ENCODE peak calls at places on chromosomes 4 and X, in nine cellular contexts. U, F, D, I, J, Z, T, C and R are unnamed samples.

GRCh38 chr4:81648576-81649272 is 177.0 kb upstream of the RASGEF1B start:
- DNase-seq in D (no peak), U (no peak), C (no peak), I (no peak), J (no peak), T (no peak), F (no peak), Z (no peak), R (no peak)

GRCh38 chr4:13240066-13240465 is 244.1 kb downstream of the RAB28 start:
- DNase-seq in J (no peak), Z (no peak), T (no peak), F (no peak), C (no peak), D (no peak), U (no peak), I (no peak), R (no peak)

GRCh38 chr4:147288512-147288911 is 192.4 kb upstream of the EDNRA start:
- DNase-seq in D (no peak), F (no peak), Z (no peak), I (no peak), U (no peak), T (no peak), J (no peak), C (no peak), R (no peak)

GRCh38 chrX:24696241-24696640 is 2.5 kb downstream of the POLA1 start:
- DNase-seq in C (no peak), Z (no peak), J (no peak), T (no peak), F (no peak), I (no peak), U (no peak), D (no peak), R (no peak)

GRCh38 chrX:122880952-122881351 is 303.1 kb upstream of the GRIA3 start:
- DNase-seq in I (no peak), J (no peak), D (no peak), T (no peak), U (no peak), F (no peak), C (no peak), Z (no peak), R (no peak)

GRCh38 chrX:153830632-153831434 is 489 bp upstream of the PDZD4 start:
- DNase-seq in I (peak), C (no peak), D (peak), T (no peak), Z (no peak), F (no peak), J (no peak), U (no peak), R (no peak)

GRCh38 chr4:99845708-99846469 is 29.3 kb downstream of the DAPP1 start:
- DNase-seq in T (no peak), U (no peak), Z (no peak), J (no peak), F (no peak), I (no peak), C (no peak), D (no peak), R (no peak)

GRCh38 chr4:124993838-124994237 is 281.3 kb upstream of the ANKRD50 start:
- DNase-seq in C (no peak), Z (no peak), J (no peak), U (no peak), D (no peak), T (no peak), F (no peak), I (no peak), R (no peak)

GRCh38 chrX:130975947-130976346 is 72.9 kb upstream of the ENOX2 start:
- DNase-seq in F (no peak), J (peak), C (peak), U (no peak), T (no peak), Z (peak), D (peak), I (no peak), R (no peak)

GRCh38 chr4:6420972-6421371 is 51.4 kb downstream of the PPP2R2C start:
- DNase-seq in I (no peak), C (peak), U (no peak), T (no peak), D (no peak), F (no peak), J (no peak), Z (no peak), R (no peak)

GRCh38 chrX:10178866-10179463 is 22.2 kb downstream of the CLCN4 start:
- DNase-seq in U (no peak), F (no peak), I (no peak), D (no peak), T (no peak), C (peak), J (no peak), Z (no peak), R (no peak)

GRCh38 chr4:7193040-7193958 is 961 bp downstream of the SORCS2 start:
- DNase-seq in Z (no peak), D (peak), J (no peak), F (no peak), I (peak), C (no peak), U (no peak), T (peak), R (peak)

GRCh38 chr4:168677063-168677462 is 180.2 kb downstream of the PALLD start:
- DNase-seq in F (no peak), C (no peak), D (no peak), U (no peak), I (no peak), Z (no peak), J (no peak), T (no peak), R (no peak)

GRCh38 chr4:186840222-186840701 is 116.6 kb upstream of the FAT1 start:
- DNase-seq in I (no peak), T (peak), Z (no peak), D (no peak), U (peak), F (no peak), J (peak), C (peak), R (peak)

GRCh38 chrX:50459615-50460014 is 11.0 kb downstream of the DGKK start:
- DNase-seq in I (no peak), Z (no peak), J (no peak), F (no peak), D (no peak), U (no peak), T (no peak), C (no peak), R (no peak)

GRCh38 chr4:99947190-99947578 is 766 bp upstream of the DNAJB14 start:
- DNase-seq in Z (no peak), D (no peak), C (no peak), T (no peak), U (no peak), F (no peak), J (no peak), I (no peak), R (no peak)

GRCh38 chr4:40524642-40525041 is 105.0 kb downstream of the RBM47 start:
- DNase-seq in J (no peak), I (no peak), F (peak), C (no peak), U (no peak), Z (no peak), T (no peak), D (no peak), R (no peak)

GRCh38 chr4:15147709-15148651 is 145.7 kb downstream of the CPEB2 start:
- DNase-seq in U (no peak), T (no peak), J (no peak), C (no peak), D (no peak), Z (no peak), F (no peak), I (no peak), R (no peak)

GRCh38 chr4:26723216-26723615 is 137.4 kb upstream of the STIM2 start:
- DNase-seq in J (no peak), U (no peak), Z (no peak), C (no peak), I (no peak), D (no peak), F (no peak), T (no peak), R (no peak)

GRCh38 chr4:59855630-59856352 is 1344.3 kb upstream of the ADGRL3 start:
- DNase-seq in T (no peak), D (no peak), J (no peak), C (no peak), F (no peak), U (no peak), I (peak), Z (no peak), R (no peak)

GRCh38 chr4:168275836-168276235 is 42.7 kb downstream of the DDX60 start:
- DNase-seq in I (no peak), F (no peak), Z (no peak), T (no peak), C (no peak), U (no peak), J (no peak), D (no peak), R (no peak)

GRCh38 chr4:130849985-130850632 is 1754.2 kb downstream of the C4orf33 start:
- DNase-seq in U (no peak), J (no peak), D (peak), I (no peak), Z (no peak), T (no peak), F (peak), C (no peak), R (no peak)

GRCh38 chr4:99252746-99253145 is 33.7 kb upstream of the ADH6 start:
- DNase-seq in C (no peak), U (no peak), I (no peak), F (no peak), D (no peak), T (no peak), Z (no peak), J (no peak), R (no peak)

GRCh38 chrX:71533514-71533849 is 578 bp downstream of the OGT start:
- DNase-seq in D (no peak), T (no peak), U (no peak), C (no peak), F (no peak), J (no peak), I (no peak), Z (no peak), R (no peak)

GRCh38 chr4:54861201-54861600 is 203.4 kb downstream of the KIT start:
- DNase-seq in T (no peak), I (no peak), C (no peak), F (no peak), D (no peak), Z (no peak), J (no peak), U (no peak), R (no peak)

GRCh38 chrX:129193357-129193756 is 329.9 kb downstream of the SMARCA1 start:
- DNase-seq in Z (no peak), F (no peak), D (no peak), C (no peak), U (no peak), J (no peak), I (no peak), T (no peak), R (no peak)

GRCh38 chr4:164924670-164925238 is 47.8 kb downstream of the APELA start:
- DNase-seq in Z (no peak), U (no peak), I (no peak), C (no peak), J (no peak), T (no peak), D (no peak), F (no peak), R (no peak)

GRCh38 chr4:185838104-185838452 is 26.1 kb upstream of the SORBS2 start:
- DNase-seq in T (no peak), C (no peak), I (peak), D (no peak), Z (no peak), J (no peak), F (no peak), U (no peak), R (no peak)
- TF ChIP-seq POLR2AphosphoS5 in T (no peak), C (no peak), I (no peak), D (no peak), Z (no peak), J (no peak), F (no peak), U (no peak), R (no peak)

DNA sequence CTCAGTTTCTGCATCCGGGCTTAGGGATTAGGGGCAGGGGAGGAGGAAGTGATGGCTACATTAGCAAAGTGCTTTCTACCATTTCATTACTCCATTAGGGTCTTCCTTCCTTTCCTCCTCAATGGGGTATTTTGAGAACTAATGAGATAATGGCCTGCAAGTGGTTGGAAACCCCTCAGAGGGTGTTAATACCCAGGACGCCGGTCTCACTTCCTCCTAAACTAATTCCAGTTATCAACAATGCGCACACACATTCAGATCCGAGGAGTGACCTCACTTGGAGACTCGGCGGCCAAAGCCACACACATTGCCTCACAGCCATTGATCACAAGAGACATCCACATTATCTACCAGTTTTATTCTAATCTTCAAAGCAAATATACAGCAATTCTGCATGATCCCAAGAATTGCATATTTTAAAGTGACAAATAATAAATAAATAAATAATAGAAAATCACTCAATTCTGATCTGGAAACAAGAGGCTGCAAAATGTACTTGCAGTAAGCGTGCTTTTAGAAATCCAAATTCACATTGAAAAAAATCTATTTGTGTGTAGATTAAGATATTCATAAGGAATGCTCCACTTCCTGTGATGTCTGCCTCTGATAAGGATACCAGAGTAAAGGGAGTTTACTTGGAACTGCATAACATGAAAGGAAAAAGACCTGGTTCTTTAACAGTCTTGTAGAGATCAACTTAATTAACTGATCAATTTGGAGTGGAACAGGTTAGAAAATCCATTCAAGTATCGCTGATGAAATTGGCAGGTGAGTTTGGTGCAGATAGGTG is 329.1 kb downstream of the FBXW7 start:
- DNase-seq in T (no peak), U (no peak), C (no peak), F (no peak), Z (no peak), D (no peak), I (no peak), J (no peak), R (no peak)
- TF ChIP-seq POLR2AphosphoS5 in T (no peak), U (no peak), C (no peak), F (no peak), Z (no peak), D (no peak), I (no peak), J (no peak), R (no peak)

GRCh38 chr4:140834866-140835495 is 78.8 kb upstream of the TBC1D9 start:
- DNase-seq in C (no peak), U (no peak), T (no peak), Z (no peak), I (no peak), F (no peak), D (no peak), J (no peak), R (no peak)
- TF ChIP-seq POLR2AphosphoS5 in C (no peak), U (no peak), T (peak), Z (no peak), I (no peak), F (peak), D (no peak), J (no peak), R (no peak)

GRCh38 chrX:17803449-17803848 is 57.6 kb downstream of the RAI2 start:
- DNase-seq in Z (no peak), F (no peak), I (no peak), C (no peak), T (no peak), D (no peak), U (no peak), J (no peak), R (no peak)

GRCh38 chrX:17802756-17803155 is 58.3 kb downstream of the RAI2 start:
- DNase-seq in J (no peak), I (no peak), U (no peak), F (no peak), D (no peak), T (no peak), C (no peak), Z (no peak), R (no peak)

GRCh38 chrX:17805120-17805519 is 56.0 kb downstream of the RAI2 start:
- DNase-seq in Z (no peak), D (no peak), I (no peak), U (no peak), F (no peak), J (no peak), T (no peak), C (peak), R (no peak)

GRCh38 chrX:17798921-17799320 is 61.6 kb downstream of the SCML1 start:
- DNase-seq in D (no peak), F (no peak), I (no peak), T (no peak), U (no peak), Z (no peak), J (no peak), C (no peak), R (no peak)

GRCh38 chrX:17801431-17801830 is 59.7 kb downstream of the RAI2 start:
- DNase-seq in D (no peak), T (no peak), U (no peak), I (peak), Z (no peak), C (no peak), J (no peak), F (no peak), R (no peak)
- TF ChIP-seq POLR2AphosphoS5 in D (no peak), T (no peak), U (no peak), I (no peak), Z (no peak), C (no peak), J (no peak), F (no peak), R (no peak)

GRCh38 chr4:87493147-87493546 is 36.0 kb downstream of the SPARCL1 start:
- DNase-seq in Z (no peak), D (no peak), T (no peak), I (no peak), U (no peak), C (no peak), F (no peak), J (no peak), R (no peak)
- TF ChIP-seq POLR2AphosphoS5 in Z (no peak), D (no peak), T (no peak), I (no peak), U (no peak), C (no peak), F (no peak), J (no peak), R (no peak)

GRCh38 chrX:49269768-49270248 is at the start of gene PPP1R3F:
- DNase-seq in U (no peak), C (peak), I (peak), Z (no peak), D (no peak), J (no peak), T (no peak), F (no peak), R (no peak)

GRCh38 chrX:49273181-49273727 is 3.7 kb downstream of the PPP1R3F start:
- DNase-seq in U (no peak), Z (peak), F (no peak), I (no peak), C (no peak), J (no peak), D (no peak), T (peak), R (peak)

GRCh38 chrX:49271341-49271740 is 1.7 kb downstream of the PPP1R3F start:
- DNase-seq in I (no peak), D (no peak), C (no peak), T (peak), J (no peak), F (no peak), Z (no peak), U (no peak), R (peak)

GRCh38 chrX:49270249-49270921 is 792 bp downstream of the PPP1R3F start:
- DNase-seq in J (no peak), T (no peak), D (peak), F (no peak), C (no peak), U (no peak), Z (no peak), I (peak), R (no peak)

GRCh38 chrX:49272426-49272825 is 2.8 kb downstream of the PPP1R3F start:
- DNase-seq in C (no peak), F (no peak), I (no peak), U (no peak), Z (no peak), J (no peak), T (peak), D (no peak), R (no peak)
- TF ChIP-seq POLR2AphosphoS5 in C (no peak), F (no peak), I (no peak), U (no peak), Z (no peak), J (no peak), T (no peak), D (no peak), R (no peak)

GRCh38 chr4:83436680-83437079 is 18.9 kb downstream of the HELQ start:
- DNase-seq in J (no peak), F (no peak), U (no peak), C (no peak), T (no peak), D (no peak), Z (no peak), I (no peak), R (no peak)

DNA sequence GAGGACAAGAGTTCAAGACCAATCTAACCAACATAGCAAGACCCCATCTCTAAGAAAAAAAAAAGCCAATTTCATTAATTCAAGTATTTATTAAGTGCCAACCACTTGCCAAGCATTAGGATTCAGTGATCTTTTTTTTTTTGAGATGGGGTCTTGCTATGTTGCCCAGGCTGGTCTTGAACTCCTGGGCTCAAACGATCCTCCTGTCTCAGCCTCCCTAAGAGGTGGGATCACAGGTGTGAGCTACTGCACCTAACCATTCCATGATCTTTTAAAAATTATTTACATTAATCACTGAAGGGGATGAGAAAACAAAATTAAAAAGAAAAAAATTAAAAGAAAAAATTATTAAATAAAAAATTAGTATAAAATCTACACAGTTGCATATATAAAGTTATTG is 24.4 kb downstream of the HELQ start:
- DNase-seq in I (no peak), D (no peak), C (no peak), U (no peak), T (no peak), J (no peak), F (no peak), Z (no peak), R (no peak)
- TF ChIP-seq POLR2AphosphoS5 in I (no peak), D (no peak), C (no peak), U (no peak), T (no peak), J (no peak), F (no peak), Z (no peak), R (no peak)

DNA sequence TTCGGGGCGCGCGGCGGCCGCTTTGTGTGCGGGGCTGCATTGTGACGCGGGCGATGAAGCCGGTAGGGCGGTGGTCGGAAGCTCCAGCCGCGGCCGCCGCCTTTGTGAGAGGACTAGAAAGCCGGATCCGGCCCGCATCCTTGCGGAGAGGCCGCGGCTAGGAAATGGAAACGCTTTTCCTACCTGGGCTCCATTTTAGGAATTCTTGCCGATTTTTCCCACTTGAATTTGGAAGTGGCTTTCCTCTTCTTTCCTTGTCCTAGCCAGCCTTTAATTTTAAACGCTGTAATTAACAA is 708 bp downstream of the TMSB4X start:
- DNase-seq in F (no peak), J (no peak), C (no peak), U (no peak), T (no peak), I (peak), D (no peak), Z (no peak), R (no peak)
- TF ChIP-seq POLR2AphosphoS5 in F (no peak), J (no peak), C (no peak), U (no peak), T (no peak), I (no peak), D (no peak), Z (no peak), R (no peak)

DNA sequence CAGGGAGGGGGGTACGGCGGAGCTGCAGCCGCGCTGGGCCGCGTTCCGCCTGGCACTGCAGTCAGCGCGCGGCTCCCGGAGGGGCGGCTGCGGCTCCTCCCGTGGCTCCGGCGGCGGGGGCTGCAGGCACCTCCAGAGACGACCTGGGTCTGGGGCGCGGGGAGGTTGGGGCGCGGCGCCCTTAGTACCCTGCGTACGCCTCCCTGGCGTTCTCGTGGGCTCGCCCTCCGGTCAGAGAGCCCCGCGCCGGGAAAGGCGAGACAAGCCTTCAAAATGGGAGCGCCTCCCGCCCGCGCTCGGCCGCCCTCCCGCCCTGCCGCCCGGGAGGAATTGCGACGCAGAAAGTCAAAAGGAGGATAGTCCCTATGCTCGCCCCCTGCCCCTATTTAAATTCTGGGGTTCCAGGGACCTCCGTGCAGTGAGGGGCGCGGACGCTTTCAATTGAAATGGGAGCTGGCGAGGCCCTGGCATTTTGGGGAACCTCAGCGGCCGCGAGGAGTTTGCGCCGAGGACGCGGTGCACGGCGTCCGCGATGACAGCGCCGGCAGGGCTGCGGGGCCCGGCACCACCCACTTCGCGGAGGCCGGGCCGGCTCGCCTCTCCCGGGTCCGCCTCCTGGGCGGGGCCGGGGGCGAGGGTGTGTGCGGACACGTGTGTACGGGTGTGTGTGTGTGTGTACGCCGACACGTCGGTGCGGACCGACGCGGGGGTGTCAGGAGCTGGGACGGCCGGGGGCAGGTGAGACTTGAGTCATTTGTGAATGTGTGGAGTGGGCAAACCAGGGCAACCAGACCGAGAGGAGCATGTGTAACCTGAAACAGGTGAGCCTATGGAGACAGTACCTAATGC is 544 bp downstream of the HERC3 start:
- DNase-seq in I (peak), T (peak), U (peak), C (peak), F (peak), J (peak), D (peak), Z (peak), R (peak)
- TF ChIP-seq POLR2AphosphoS5 in I (peak), T (peak), U (peak), C (peak), F (peak), J (no peak), D (no peak), Z (peak), R (peak)